ENCODE peak calls at places on chromosomes 16 and 17, in five cellular contexts. K is mesendoderm, R is neuronal stem cell, W is H9, M is IMR-90. L is an unnamed sample.

GRCh38 chr17:35006345-35006744 is 26.0 kb downstream of the LIG3 start:
- DNase-seq in K (no peak), R (no peak), W (no peak), M (no peak), L (no peak)

GRCh38 chr17:3533752-3534151 is 23.9 kb downstream of the TRPV3 start:
- DNase-seq in K (no peak), R (no peak), W (peak; percentile 25), M (no peak), L (no peak)

GRCh38 chr16:31696968-31697743 is 169.5 kb downstream of the AHSP start:
- DNase-seq in K (peak; percentile 50), R (no peak), W (no peak), M (peak; percentile 53), L (no peak)

GRCh38 chr16:7318661-7319060 is 14.0 kb upstream of the RBFOX1 start:
- DNase-seq in K (no peak), R (no peak), W (no peak), M (no peak), L (no peak)

GRCh38 chr16:72284042-72284789 is 112.3 kb upstream of the PMFBP1 start:
- DNase-seq in K (no peak), R (no peak), W (no peak), M (no peak), L (no peak)

GRCh38 chr17:7803981-7804380 is 30.0 kb upstream of the KDM6B start:
- DNase-seq in K (peak; percentile 20), R (no peak), W (peak; percentile 71), M (no peak), L (no peak)

GRCh38 chr17:28726912-28727726 is 1.1 kb upstream of the TLCD1 start:
- DNase-seq in K (peak; percentile 99), R (peak; percentile 98), W (peak; percentile 99), M (peak; percentile 90), L (peak; percentile 93)

GRCh38 chr17:13490427-13490826 is 111.3 kb downstream of the HS3ST3A1 start:
- DNase-seq in K (peak; percentile 23), R (no peak), W (no peak), M (no peak), L (no peak)

GRCh38 chr17:65856865-65857264 is 295.4 kb upstream of the AXIN2 start:
- DNase-seq in K (no peak), R (no peak), W (no peak), M (peak; percentile 22), L (no peak)

GRCh38 chr17:32341857-32342602 is at the start of gene C17orf75:
- DNase-seq in K (peak; percentile 84), R (peak; percentile 66), W (peak; percentile 87), M (peak; percentile 70), L (peak; percentile 90)
- H2BK15ac ChIP-seq in K (no peak within 1 kb of the TSS), R (no peak within 1 kb of the TSS), W (no peak within 1 kb of the TSS), M (no peak within 1 kb of the TSS), L (no peak within 1 kb of the TSS)

DNA sequence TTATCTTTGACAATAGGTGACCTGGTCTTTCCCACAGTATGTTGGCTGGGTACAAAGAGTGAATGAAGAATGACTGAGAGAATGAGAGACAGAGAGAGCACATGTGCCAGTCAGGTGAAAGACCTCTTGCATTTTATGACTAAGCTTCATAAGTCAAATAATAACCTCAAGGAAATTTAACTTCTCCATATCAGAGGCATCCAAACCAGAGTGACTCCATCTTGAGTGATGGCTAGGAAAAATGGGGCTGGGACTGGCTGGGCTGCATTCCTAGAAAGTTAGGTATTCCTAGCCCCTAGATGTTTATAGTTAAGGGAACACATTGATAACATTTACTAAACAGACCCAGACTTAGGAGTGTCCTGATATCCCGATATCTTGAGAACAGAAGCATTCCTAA is 3.9 kb upstream of the RBL2 start:
- DNase-seq in K (no peak), R (no peak), W (no peak), M (no peak), L (no peak)
- H2BK15ac ChIP-seq in K (no peak overlapping the region), R (no peak overlapping the region), W (no peak overlapping the region), M (no peak overlapping the region), L (no peak overlapping the region)

GRCh38 chr17:48429156-48429555 is 858 bp downstream of the SKAP1 start:
- DNase-seq in K (peak; percentile 45), R (no peak), W (no peak), M (no peak), L (no peak)
- H2BK15ac ChIP-seq in K (no peak overlapping the region), R (no peak overlapping the region), W (no peak overlapping the region), M (no peak overlapping the region), L (no peak overlapping the region)

DNA sequence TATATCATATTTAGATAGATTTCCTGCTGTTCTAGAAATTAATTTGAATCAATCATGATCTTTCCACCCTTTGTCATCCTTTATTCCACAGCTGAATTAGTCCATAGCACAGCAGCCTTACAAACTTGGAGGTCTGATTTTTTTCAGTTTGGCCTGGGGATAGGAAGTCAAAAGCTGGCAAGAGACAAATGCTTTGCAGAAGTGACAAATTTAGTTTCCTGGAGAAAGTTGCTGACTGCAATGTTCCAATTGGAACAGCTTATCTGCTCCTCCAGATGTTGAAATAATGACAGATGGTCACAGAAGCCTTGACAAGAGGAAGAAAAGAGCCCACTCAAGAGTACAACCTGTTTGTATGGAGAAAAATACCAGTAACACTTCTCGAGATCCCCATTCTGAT is 1276.1 kb upstream of the CDH8 start:
- DNase-seq in K (no peak), R (no peak), W (no peak), M (no peak), L (no peak)
- H2BK15ac ChIP-seq in K (no peak overlapping the region), R (no peak overlapping the region), W (no peak overlapping the region), M (no peak overlapping the region), L (no peak overlapping the region)

GRCh38 chr17:70658840-70659239 is 489.5 kb downstream of the KCNJ2 start:
- DNase-seq in K (no peak), R (no peak), W (no peak), M (no peak), L (no peak)
- H2BK15ac ChIP-seq in K (no peak overlapping the region), R (no peak overlapping the region), W (no peak overlapping the region), M (no peak overlapping the region), L (no peak overlapping the region)

GRCh38 chr17:80517641-80518040 is 27.0 kb upstream of the RPTOR start:
- DNase-seq in K (no peak), R (no peak), W (no peak), M (no peak), L (no peak)

GRCh38 chr17:80523054-80523744 is 21.4 kb upstream of the RPTOR start:
- DNase-seq in K (no peak), R (no peak), W (no peak), M (no peak), L (no peak)

GRCh38 chr17:80518392-80518791 is 26.2 kb upstream of the RPTOR start:
- DNase-seq in K (no peak), R (no peak), W (no peak), M (no peak), L (no peak)

GRCh38 chr17:80519091-80519781 is 25.4 kb upstream of the RPTOR start:
- DNase-seq in K (no peak), R (no peak), W (no peak), M (no peak), L (no peak)

GRCh38 chr17:80520810-80521209 is 23.8 kb upstream of the RPTOR start:
- DNase-seq in K (no peak), R (no peak), W (no peak), M (no peak), L (no peak)
- H2BK15ac ChIP-seq in K (no peak overlapping the region), R (no peak overlapping the region), W (no peak overlapping the region), M (no peak overlapping the region), L (no peak overlapping the region)

GRCh38 chr16:4392382-4393242 is 21.0 kb downstream of the VASN start:
- DNase-seq in K (peak; percentile 92), R (no peak), W (peak; percentile 94), M (peak; percentile 86), L (peak; percentile 89)
- H2BK15ac ChIP-seq in K (no peak overlapping the region), R (peak overlapping the region; percentile 99), W (no peak overlapping the region), M (peak overlapping the region; percentile 97), L (peak overlapping the region; percentile 72)

GRCh38 chr16:23071202-23072083 is 77.8 kb downstream of the USP31 start:
- DNase-seq in K (no peak), R (no peak), W (no peak), M (peak; percentile 37), L (no peak)
- H2BK15ac ChIP-seq in K (no peak overlapping the region), R (no peak overlapping the region), W (no peak overlapping the region), M (no peak overlapping the region), L (no peak overlapping the region)

GRCh38 chr17:18964018-18964351 is 12.0 kb downstream of the SLC5A10 start:
- DNase-seq in K (no peak), R (no peak), W (no peak), M (no peak), L (no peak)

GRCh38 chr17:18962494-18962815 is 10.5 kb downstream of the SLC5A10 start:
- DNase-seq in K (no peak), R (no peak), W (no peak), M (no peak), L (no peak)

GRCh38 chr17:18963126-18964017 is 11.4 kb downstream of the SLC5A10 start:
- DNase-seq in K (no peak), R (no peak), W (no peak), M (peak; percentile 50), L (no peak)

GRCh38 chr17:18965530-18966236 is 13.7 kb downstream of the SLC5A10 start:
- DNase-seq in K (no peak), R (no peak), W (no peak), M (no peak), L (no peak)

DNA sequence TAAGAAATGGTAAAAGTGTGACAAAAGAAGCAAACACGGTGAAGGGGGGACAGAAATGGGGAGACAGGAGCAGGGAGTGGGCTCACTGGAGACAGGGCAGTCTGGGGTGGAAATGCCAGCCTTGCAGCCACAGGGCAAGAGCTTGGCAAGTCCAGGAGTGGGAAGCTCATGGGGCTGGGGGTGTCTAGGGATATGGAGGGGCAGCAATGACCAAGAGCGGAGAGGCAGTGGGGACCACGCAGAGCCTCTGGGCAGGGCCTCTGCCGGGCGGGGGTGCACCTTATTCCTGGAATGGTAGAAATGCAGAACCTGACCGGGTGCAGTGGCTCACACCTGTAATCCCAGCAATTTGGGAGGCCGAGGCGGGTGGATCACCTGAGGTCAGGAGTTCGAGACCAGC is 12.6 kb downstream of the SLC5A10 start:
- DNase-seq in K (no peak), R (no peak), W (no peak), M (no peak), L (no peak)
- H2BK15ac ChIP-seq in K (no peak overlapping the region), R (peak overlapping the region; percentile 98), W (no peak overlapping the region), M (no peak overlapping the region), L (no peak overlapping the region)